ENCODE peak calls at places on chromosomes 2 and 18, in seven cellular contexts. X, S, Q, Z, B, Y and T are unnamed samples.

GRCh38 chr2:235766206-235766794 is 272.5 kb downstream of the AGAP1 start:
- DNase-seq in Q (peak; percentile 68), Z (peak; percentile 59), Y (no peak), X (peak; percentile 60), S (no peak), B (peak; percentile 65), T (peak; percentile 56)

GRCh38 chr2:216532562-216532961 is 33.9 kb downstream of the RPL37A start:
- DNase-seq in Q (no peak), Y (no peak), S (no peak), X (no peak), Z (no peak), B (no peak), T (no peak)

GRCh38 chr2:226354434-226354833 is 445.2 kb downstream of the IRS1 start:
- DNase-seq in X (no peak), S (no peak), Y (no peak), B (no peak), Z (no peak), Q (no peak), T (no peak)

GRCh38 chr2:55923091-55923977 is at the start of gene EFEMP1:
- DNase-seq in S (peak; percentile 51), X (peak; percentile 23), B (peak; percentile 69), Q (peak; percentile 80), Y (no peak), Z (peak; percentile 73), T (peak; percentile 30)

GRCh38 chr2:41886757-41887156 is 161.1 kb upstream of the PKDCC start:
- DNase-seq in Q (no peak), Z (no peak), Y (no peak), B (no peak), X (no peak), S (no peak), T (no peak)

GRCh38 chr2:217248312-217248935 is 388.6 kb upstream of the TNP1 start:
- DNase-seq in X (peak; percentile 11), S (peak; percentile 70), Y (no peak), B (peak; percentile 32), Z (peak; percentile 89), Q (peak; percentile 85), T (no peak)

GRCh38 chr2:231800493-231801091 is 14.3 kb downstream of the COPS7B start:
- DNase-seq in X (no peak), B (peak; percentile 50), Q (no peak), Z (no peak), Y (no peak), S (no peak), T (no peak)

GRCh38 chr2:25982273-25982967 is at the start of gene KIF3C:
- DNase-seq in Z (peak; percentile 77), B (peak; percentile 59), X (peak; percentile 83), S (peak; percentile 33), Y (no peak), Q (peak; percentile 62), T (peak; percentile 82)

GRCh38 chr2:9818097-9818496 is 25.2 kb upstream of the TAF1B start:
- DNase-seq in Q (no peak), Z (no peak), Y (no peak), S (no peak), B (no peak), X (no peak), T (no peak)

GRCh38 chr2:118607663-118608062 is 239.8 kb downstream of the EN1 start:
- DNase-seq in Y (no peak), X (no peak), S (no peak), Q (no peak), Z (no peak), B (no peak), T (no peak)

GRCh38 chr2:237665713-237666143 is 38.3 kb downstream of the LRRFIP1 start:
- DNase-seq in B (no peak), S (no peak), Z (no peak), Q (no peak), Y (no peak), X (no peak), T (no peak)

GRCh38 chr2:206415618-206416243 is 27.6 kb upstream of the ADAM23 start:
- DNase-seq in S (no peak), X (no peak), Q (no peak), Y (no peak), Z (no peak), B (no peak), T (no peak)

GRCh38 chr2:86623549-86624547 is at the start of gene RNF103:
- DNase-seq in X (peak; percentile 81), Y (peak; percentile 61), Z (peak; percentile 98), B (peak; percentile 97), Q (peak; percentile 97), S (peak; percentile 98), T (peak; percentile 88)

GRCh38 chr2:61017556-61018318 is at the start of the genes PEX13 and PUS10:
- DNase-seq in Y (peak; percentile 22), X (peak; percentile 53), B (peak; percentile 80), S (peak; percentile 44), Z (peak; percentile 81), Q (peak; percentile 64), T (peak; percentile 71)
- TF ChIP-seq POLR2A in Y (peak; percentile 80), X (no peak), B (peak; percentile 29), S (no peak), Z (peak; percentile 47), Q (peak; percentile 43), T (peak; percentile 58)

GRCh38 chr18:56641714-56642331 is 3.4 kb upstream of the TXNL1 start:
- DNase-seq in Y (no peak), Z (no peak), Q (no peak), X (no peak), B (no peak), S (no peak), T (no peak)

GRCh38 chr18:56639094-56639361 is 636 bp upstream of the TXNL1 start:
- DNase-seq in X (no peak), Y (no peak), Z (no peak), Q (no peak), S (no peak), B (no peak), T (no peak)

GRCh38 chr18:56635007-56635406 is 3.4 kb downstream of the TXNL1 start:
- DNase-seq in Q (no peak), S (no peak), Z (no peak), Y (no peak), X (no peak), B (no peak), T (no peak)

GRCh38 chr18:56637897-56638231 is 528 bp downstream of the TXNL1 start:
- DNase-seq in X (no peak), S (no peak), Q (no peak), Z (no peak), Y (no peak), B (no peak), T (no peak)

DNA sequence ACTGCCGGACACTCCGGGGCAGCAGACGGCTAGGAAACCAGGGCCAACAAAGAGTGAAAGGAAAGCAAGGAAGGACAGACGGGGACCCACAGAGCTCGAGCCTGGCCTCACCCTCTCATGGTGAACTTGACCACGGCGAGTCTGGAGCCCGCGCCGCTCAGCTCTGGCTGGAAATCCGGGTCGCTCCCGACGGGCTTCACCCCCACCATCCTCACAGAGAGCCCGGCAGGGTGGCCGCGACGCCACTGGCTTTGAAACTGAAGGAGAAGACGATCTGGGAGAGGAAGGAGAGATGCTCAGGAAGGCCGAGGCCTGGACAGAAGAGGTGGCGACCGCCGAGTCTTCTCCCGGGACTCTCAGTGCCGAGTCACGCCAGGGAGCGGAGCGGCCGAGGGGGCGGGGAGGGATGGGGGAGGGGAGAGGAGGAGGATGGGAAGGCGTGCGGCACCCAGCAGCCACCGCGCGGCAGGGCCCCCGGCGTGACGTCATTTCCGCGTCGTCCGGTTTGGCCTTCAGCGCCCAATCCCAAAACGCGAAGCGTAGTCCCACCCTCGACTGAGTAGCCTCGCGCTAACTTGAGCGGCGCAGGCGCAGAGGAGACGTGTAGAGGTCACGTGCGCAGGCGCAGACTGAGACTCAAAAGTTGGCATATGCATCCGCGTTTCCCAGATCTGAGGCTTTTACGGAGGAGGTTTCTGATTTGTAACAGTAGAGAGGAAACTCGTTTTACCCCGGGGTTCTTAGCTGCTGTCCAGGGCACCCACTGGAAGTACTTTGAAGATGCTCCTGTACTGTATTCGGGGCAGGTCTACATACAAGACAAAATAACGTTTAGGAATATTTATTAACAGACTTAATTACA is at the start of gene TXNL1:
- DNase-seq in B (peak; percentile 99), Y (peak; percentile 91), Q (peak; percentile 100), Z (peak; percentile 100), S (peak; percentile 98), X (peak; percentile 76), T (peak; percentile 63)
- TF ChIP-seq POLR2A in B (peak; percentile 59), Y (peak; percentile 85), Q (peak; percentile 76), Z (peak; percentile 61), S (peak; percentile 78), X (peak; percentile 82), T (peak; percentile 66)

GRCh38 chr2:68411397-68412126 is 46.5 kb downstream of the PLEK start:
- DNase-seq in Y (no peak), X (no peak), Q (no peak), S (no peak), Z (no peak), B (no peak), T (no peak)
- TF ChIP-seq POLR2A in Y (no peak), X (peak; percentile 25), Q (no peak), S (no peak), Z (no peak), B (no peak), T (no peak)

DNA sequence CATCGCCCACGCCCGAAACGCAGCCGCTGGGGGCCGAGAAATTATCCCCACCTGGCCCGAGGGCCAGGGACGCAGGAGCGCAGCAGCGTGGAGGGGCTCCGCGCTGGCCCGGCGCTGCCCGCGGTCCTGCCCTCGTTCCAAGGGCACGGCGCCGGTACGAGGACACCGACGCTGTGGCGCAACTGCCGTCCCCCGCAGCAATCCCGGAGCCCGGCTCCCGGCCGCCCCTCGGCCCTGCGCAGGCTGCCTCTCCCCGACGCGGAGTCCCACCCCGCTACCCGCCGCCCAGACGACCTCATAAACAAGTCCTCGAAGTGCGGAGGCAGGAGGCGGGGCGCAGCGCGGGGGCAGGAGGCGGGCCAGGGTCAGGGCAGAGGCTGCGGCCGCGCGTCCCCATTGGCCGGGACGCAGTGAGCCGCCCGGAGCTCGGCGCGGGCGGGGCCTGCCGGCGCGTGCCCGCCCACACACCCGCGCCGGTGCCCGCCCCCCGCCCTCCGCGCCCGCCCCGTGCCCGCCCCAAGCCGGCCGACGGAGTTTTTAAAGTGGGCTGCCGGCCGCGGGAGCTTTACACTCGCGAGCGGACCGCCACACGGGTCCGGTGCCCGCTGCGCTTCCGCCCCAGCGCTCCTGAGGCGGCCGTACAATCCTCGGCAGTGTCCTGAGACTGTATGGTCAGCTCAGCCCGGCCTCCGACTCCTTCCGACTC is at the start of gene EPAS1:
- DNase-seq in B (peak; percentile 92), Q (peak; percentile 90), X (peak; percentile 95), S (peak; percentile 92), Y (peak; percentile 50), Z (peak; percentile 98), T (peak; percentile 94)
- TF ChIP-seq POLR2A in B (peak; percentile 36), Q (peak; percentile 90), X (no peak), S (peak; percentile 92), Y (peak; percentile 88), Z (peak; percentile 98), T (peak; percentile 82)

GRCh38 chr2:38076710-38077430 is 919 bp upstream of the CYP1B1 start:
- DNase-seq in Q (peak; percentile 80), B (peak; percentile 70), S (peak; percentile 68), Y (no peak), X (peak; percentile 68), Z (peak; percentile 83), T (peak; percentile 86)
- TF ChIP-seq POLR2A in Q (peak; percentile 57), B (no peak), S (peak; percentile 62), Y (peak; percentile 37), X (no peak), Z (peak; percentile 69), T (peak; percentile 17)